ENCODE peak calls at places on chromosomes 11 and 22, in six cellular contexts. E, Z, X, U, V and K are unnamed samples. For H3K27me3, the result is how much of the 10 kb centered on the place peaks cover.

GRCh38 chr11:73185680-73186293 is 32.3 kb upstream of the P2RY2 start:
- DNase-seq in E (no peak), Z (no peak), X (peak), U (no peak), V (no peak), K (no peak)

GRCh38 chr11:3840289-3840869 is 380 bp downstream of the RHOG start:
- DNase-seq in E (peak), Z (no peak), X (peak), U (peak), V (no peak), K (peak)

GRCh38 chr11:34972892-34973291 is 56.5 kb downstream of the PDHX start:
- DNase-seq in E (no peak), Z (no peak), X (no peak), U (no peak), V (no peak), K (no peak)

GRCh38 chr11:120931057-120931779 is 92.7 kb upstream of the TBCEL start:
- DNase-seq in E (no peak), Z (no peak), X (no peak), U (no peak), V (peak), K (no peak)

GRCh38 chr11:1742869-1743586 is 7.4 kb downstream of the IFITM10 start:
- DNase-seq in E (no peak), Z (no peak), X (no peak), U (no peak), V (no peak), K (no peak)

GRCh38 chr22:25148149-25148691 is 51.4 kb upstream of the CRYBB3 start:
- DNase-seq in E (no peak), Z (no peak), X (no peak), U (peak), V (peak), K (peak)

GRCh38 chr11:2207773-2208621 is 36.4 kb upstream of the TH start:
- DNase-seq in E (no peak), Z (no peak), X (peak), U (peak), V (no peak), K (no peak)

GRCh38 chr11:96318850-96319249 is 24.1 kb downstream of the MAML2 start:
- DNase-seq in E (no peak), Z (no peak), X (no peak), U (no peak), V (no peak), K (no peak)

GRCh38 chr11:106473089-106473722 is 395.7 kb downstream of the AASDHPPT start:
- DNase-seq in E (no peak), Z (no peak), X (no peak), U (no peak), V (no peak), K (no peak)

GRCh38 chr11:1796297-1797011 is 32.7 kb upstream of the CTSD start:
- DNase-seq in E (no peak), Z (no peak), X (peak), U (no peak), V (peak), K (peak)

DNA sequence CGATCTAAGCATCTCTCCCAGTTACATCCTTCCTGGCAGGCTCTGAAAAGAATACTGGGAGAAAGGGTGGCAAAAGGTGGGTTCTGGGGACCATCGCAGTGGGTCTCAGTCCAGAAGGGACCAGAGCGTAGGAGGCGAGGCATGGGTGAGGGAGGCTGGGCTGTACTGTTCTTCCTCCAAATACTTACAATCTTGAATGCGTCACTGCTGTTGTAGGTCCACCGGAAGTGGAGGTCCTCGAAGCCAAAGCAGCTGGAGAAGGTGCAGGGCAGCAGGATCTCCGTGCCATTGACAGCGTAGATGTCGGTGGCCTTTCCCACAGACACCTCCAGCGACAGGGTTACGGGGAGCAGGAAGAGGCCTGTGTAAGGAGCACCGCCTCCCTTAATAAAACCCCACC is 7.8 kb downstream of the SCN4B start:
- DNase-seq in E (peak), Z (no peak), X (peak), U (no peak), V (no peak), K (no peak)
- H3K27me3 ChIP-seq in E (under half), Z (under half), X (under half), U (under half), V (under half), K (under half)

DNA sequence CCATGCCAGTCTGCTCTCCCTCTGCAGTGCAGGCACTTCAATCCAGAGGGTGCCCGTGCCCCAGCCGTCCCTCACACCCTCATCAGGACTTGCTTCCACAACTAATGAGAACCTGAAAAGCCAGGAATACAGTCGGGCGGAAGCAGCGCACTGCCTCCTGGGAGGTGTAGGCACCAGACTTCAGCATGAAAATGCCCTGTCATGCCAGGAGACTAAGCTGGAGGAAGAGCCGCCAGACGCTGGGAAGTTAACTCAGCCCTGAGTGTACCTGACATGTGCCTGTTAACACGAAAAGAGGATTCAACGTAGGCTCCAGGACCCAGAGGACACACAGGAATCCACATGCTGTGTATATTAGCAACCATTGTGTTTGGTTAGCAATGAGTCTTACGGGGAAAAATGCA is 40.0 kb upstream of the FLI1 start:
- DNase-seq in E (no peak), Z (peak), X (peak), U (peak), V (peak), K (peak)
- H3K4me3 ChIP-seq in E (no peak), Z (no peak), X (peak), U (no peak), V (no peak), K (no peak)

GRCh38 chr22:48309115-48309705 is 1518.5 kb downstream of the BRD1 start:
- DNase-seq in E (no peak), Z (no peak), X (no peak), U (no peak), V (no peak), K (peak)
- H3K27me3 ChIP-seq in E (under half), Z (under half), X (under half), U (under half), V (under half), K (under half)

GRCh38 chr11:19474211-19474610 is 233.5 kb upstream of the E2F8 start:
- DNase-seq in E (no peak), Z (no peak), X (no peak), U (no peak), V (no peak), K (no peak)

GRCh38 chr11:19474954-19475811 is 234.4 kb upstream of the E2F8 start:
- DNase-seq in E (no peak), Z (no peak), X (no peak), U (no peak), V (peak), K (peak)

GRCh38 chr11:19467904-19468303 is 227.2 kb upstream of the E2F8 start:
- DNase-seq in E (no peak), Z (no peak), X (peak), U (no peak), V (no peak), K (no peak)

GRCh38 chr11:19472679-19473078 is 231.9 kb upstream of the E2F8 start:
- DNase-seq in E (no peak), Z (no peak), X (no peak), U (no peak), V (no peak), K (no peak)
- H3K4me3 ChIP-seq in E (no peak), Z (no peak), X (no peak), U (no peak), V (no peak), K (no peak)